ENCODE peak calls at places on chromosome X, in six cellular contexts. R is fibroblast of lung; J is HepG2; E is left ventricle myocardium inferior; K is CD8-positive, alpha-beta memory T cell; Z is left lung. Q is an unnamed sample.

GRCh38 chrX:70313503-70313902 is 23.6 kb downstream of the KIF4A start:
- DNase-seq in E (no peak), Z (no peak), R (peak; percentile 77), K (no peak), J (no peak), Q (no peak)

GRCh38 chrX:77442728-77443127 is 4.5 kb upstream of the FGF16 start:
- DNase-seq in J (peak; percentile 1), K (no peak), Z (no peak), R (peak; percentile 95), E (no peak), Q (no peak)

GRCh38 chrX:151393514-151393913 is 3.5 kb upstream of the VMA21 start:
- DNase-seq in E (no peak), R (no peak), Z (no peak), K (peak; percentile 77), J (no peak), Q (peak; percentile 18)

GRCh38 chrX:100994352-100995281 is 25.1 kb downstream of the ARL13A start:
- DNase-seq in Z (no peak), J (peak; percentile 72), R (peak; percentile 56), E (no peak), K (no peak), Q (peak; percentile 77)

GRCh38 chrX:45577361-45577760 is 376.7 kb upstream of the DIPK2B start:
- DNase-seq in J (no peak), Z (no peak), E (no peak), R (no peak), K (no peak), Q (no peak)

GRCh38 chrX:2464677-2465166 is 36.1 kb downstream of the DHRSX start:
- DNase-seq in J (no peak), K (no peak), E (no peak), R (peak; percentile 28), Z (no peak), Q (no peak)

GRCh38 chrX:15877380-15877779 is 22.8 kb upstream of the AP1S2 start:
- DNase-seq in R (peak; percentile 76), J (no peak), Z (no peak), K (no peak), E (peak; percentile 12), Q (no peak)

GRCh38 chrX:74351760-74352159 is 47.8 kb downstream of the ZCCHC13 start:
- DNase-seq in K (no peak), E (no peak), R (peak; percentile 56), J (no peak), Z (no peak), Q (peak; percentile 36)

GRCh38 chrX:22404297-22404696 is 131.6 kb downstream of the CBLL2 start:
- DNase-seq in Z (no peak), R (no peak), K (no peak), J (no peak), E (no peak), Q (no peak)

GRCh38 chrX:152819271-152819670 is 11.3 kb downstream of the CETN2 start:
- DNase-seq in K (no peak), Z (no peak), R (no peak), E (no peak), J (no peak), Q (no peak)

GRCh38 chrX:12867746-12868145 is 874 bp downstream of the TLR7 start:
- DNase-seq in E (no peak), J (no peak), R (no peak), K (no peak), Z (no peak), Q (no peak)

GRCh38 chrX:12997898-12998687 is 23.2 kb downstream of the TMSB4X start:
- DNase-seq in J (no peak), R (no peak), Z (no peak), K (no peak), E (no peak), Q (peak; percentile 53)

GRCh38 chrX:115595049-115595448 is 34.1 kb downstream of the PLS3 start:
- DNase-seq in R (peak; percentile 45), E (no peak), J (no peak), Z (no peak), K (no peak), Q (no peak)

GRCh38 chrX:84340981-84341380 is 153.0 kb upstream of the RPS6KA6 start:
- DNase-seq in J (no peak), K (no peak), E (no peak), Z (no peak), R (peak; percentile 61), Q (no peak)

GRCh38 chrX:21153503-21153902 is 220.7 kb upstream of the CNKSR2 start:
- DNase-seq in J (no peak), R (peak; percentile 55), E (peak; percentile 15), K (no peak), Z (no peak), Q (no peak)

GRCh38 chrX:111519215-111519614 is 7.8 kb downstream of the SERTM2 start:
- DNase-seq in Z (no peak), E (no peak), R (peak; percentile 80), J (no peak), K (no peak), Q (no peak)

GRCh38 chrX:68936608-68937007 is 107.8 kb downstream of the EFNB1 start:
- DNase-seq in R (peak; percentile 94), J (no peak), E (no peak), K (no peak), Z (no peak), Q (no peak)

GRCh38 chrX:150704030-150704613 is 10.9 kb downstream of the MTMR1 start:
- DNase-seq in J (no peak), Z (no peak), K (no peak), E (no peak), R (peak; percentile 85), Q (no peak)

GRCh38 chrX:72045552-72046277 is 86.0 kb downstream of the RTL5 start:
- DNase-seq in K (no peak), Z (no peak), E (no peak), J (no peak), R (peak; percentile 65), Q (no peak)

GRCh38 chrX:11786862-11787261 is 28.8 kb downstream of the MSL3 start:
- DNase-seq in Z (no peak), E (no peak), K (no peak), R (no peak), J (no peak), Q (peak; percentile 0)

GRCh38 chrX:119885554-119886428 is 9.9 kb upstream of the AKAP14 start:
- DNase-seq in J (peak; percentile 98), E (no peak), K (peak; percentile 17), Z (no peak), R (no peak), Q (peak; percentile 94)

GRCh38 chrX:66408507-66408906 is 230.4 kb downstream of the EDA2R start:
- DNase-seq in R (no peak), Z (no peak), K (no peak), J (no peak), E (no peak), Q (peak; percentile 12)

GRCh38 chrX:133384454-133384853 is 30.8 kb downstream of the GPC4 start:
- DNase-seq in Z (no peak), R (no peak), E (no peak), J (no peak), K (no peak), Q (no peak)
- H3K4me1 ChIP-seq in Z (no peaks in the 10 kb centered on the region), R (no peaks in the 10 kb centered on the region), E (no peaks in the 10 kb centered on the region), J (no peaks in the 10 kb centered on the region), K (no peaks in the 10 kb centered on the region), Q (peaks cover 3% of the 10 kb centered on the region)

GRCh38 chrX:9781941-9782340 is 4.3 kb upstream of the SHROOM2 start:
- DNase-seq in R (no peak), E (no peak), Z (no peak), K (no peak), J (no peak), Q (no peak)
- H3K9me3 ChIP-seq in R (no peaks in the 10 kb centered on the region), E (no peaks in the 10 kb centered on the region), Z (no peaks in the 10 kb centered on the region), K (no peaks in the 10 kb centered on the region), J (no peaks in the 10 kb centered on the region), Q (no peaks in the 10 kb centered on the region)

DNA sequence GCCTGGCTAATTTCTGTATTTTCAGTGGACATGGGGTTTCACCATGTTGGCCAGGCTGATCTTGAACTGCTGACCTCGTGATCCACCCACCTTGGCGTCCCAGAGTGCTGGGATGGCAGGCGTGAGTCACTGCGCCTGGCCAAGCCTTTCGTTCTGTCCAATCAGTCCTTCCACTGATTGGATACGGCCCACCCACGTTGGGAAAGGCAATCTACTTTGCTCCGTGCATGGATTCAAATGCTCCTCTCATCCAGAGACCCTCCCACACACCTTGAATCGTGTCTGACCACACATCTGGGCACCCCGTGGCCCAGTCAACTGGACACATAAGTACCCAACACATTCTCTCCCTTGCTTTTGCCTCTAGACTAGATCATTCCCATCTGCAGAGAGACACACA is 74.9 kb downstream of the CRLF2 start:
- DNase-seq in J (no peak), K (no peak), R (no peak), E (no peak), Z (no peak), Q (no peak)
- H3K27ac ChIP-seq in J (no peak overlapping the region), K (no peak overlapping the region), R (no peak overlapping the region), E (no peak overlapping the region), Z (no peak overlapping the region), Q (no peak overlapping the region)

GRCh38 chrX:154092371-154092770 is 5.1 kb downstream of the MECP2 start:
- DNase-seq in R (no peak), K (no peak), Z (no peak), J (no peak), E (no peak), Q (no peak)

GRCh38 chrX:154093965-154094364 is 3.6 kb downstream of the MECP2 start:
- DNase-seq in Z (no peak), K (no peak), R (no peak), J (no peak), E (no peak), Q (no peak)

GRCh38 chrX:154097003-154097596 is 417 bp downstream of the MECP2 start:
- DNase-seq in J (peak; percentile 58), R (peak; percentile 57), Z (peak; percentile 62), E (peak; percentile 72), K (peak; percentile 67), Q (peak; percentile 38)

GRCh38 chrX:154096140-154097002 is 1.1 kb downstream of the MECP2 start:
- DNase-seq in Z (no peak), E (peak; percentile 39), J (peak; percentile 12), R (peak; percentile 60), K (no peak), Q (peak; percentile 5)

GRCh38 chrX:154094833-154095232 is 2.7 kb downstream of the MECP2 start:
- DNase-seq in E (no peak), Z (no peak), K (no peak), J (no peak), R (no peak), Q (no peak)
- H3K4me1 ChIP-seq in E (peaks cover 70% of the 10 kb centered on the region), Z (peaks cover 4% of the 10 kb centered on the region), K (peaks cover 45% of the 10 kb centered on the region), J (peaks cover 46% of the 10 kb centered on the region), R (peaks cover 5% of the 10 kb centered on the region), Q (peaks cover 7% of the 10 kb centered on the region)

DNA sequence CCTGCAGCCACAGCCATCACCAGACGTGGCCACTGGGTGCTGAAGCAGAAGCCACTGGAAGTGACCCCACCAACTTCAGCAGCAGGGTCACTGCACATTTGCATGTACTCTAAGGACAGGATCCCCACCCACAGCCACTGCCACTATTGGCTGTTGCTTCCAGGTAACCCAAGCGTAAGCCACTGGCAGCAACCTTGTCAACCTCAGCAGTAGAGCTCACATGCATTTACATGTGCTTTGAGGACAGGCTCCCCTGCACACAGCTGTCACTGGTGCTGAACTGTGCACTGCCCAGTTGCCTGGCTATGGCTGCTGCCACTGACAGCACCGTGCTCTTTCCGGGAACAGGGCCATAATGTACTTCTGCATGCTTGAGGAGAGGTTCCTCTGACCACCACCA is 332.4 kb upstream of the DMD start:
- DNase-seq in E (no peak), J (no peak), K (no peak), Z (no peak), R (no peak), Q (no peak)
- H3K9me3 ChIP-seq in E (no peaks in the 10 kb centered on the region), J (no peaks in the 10 kb centered on the region), K (no peaks in the 10 kb centered on the region), Z (peaks cover 2% of the 10 kb centered on the region), R (no peaks in the 10 kb centered on the region), Q (no peaks in the 10 kb centered on the region)